ENCODE peak calls at places on chromosomes 1 and 21, in ten cellular contexts. One of them, this sample, is unnamed.

GRCh38 chr1:157849229-157849875 is 7.7 kb upstream of the CD5L start:
- DNase-seq in esophagus muscularis mucosa: no peak
- DNase-seq in tibial artery: no peak
- DNase-seq in substantia nigra: no peak
- DNase-seq in ascending aorta: no peak
- DNase-seq in stomach: no peak
- DNase-seq in thoracic aorta: no peak
- DNase-seq in CD4-positive, alpha-beta T cell: no peak
- DNase-seq in A549: no peak
- DNase-seq in HCT116: no peak
- DNase-seq in this sample: no peak

GRCh38 chr1:109850194-109850593 is 60.5 kb upstream of the CSF1 start:
- DNase-seq in ascending aorta: no peak
- DNase-seq in CD4-positive, alpha-beta T cell: no peak
- DNase-seq in substantia nigra: no peak
- DNase-seq in esophagus muscularis mucosa: no peak
- DNase-seq in stomach: no peak
- DNase-seq in thoracic aorta: no peak
- DNase-seq in A549: no peak
- DNase-seq in HCT116: no peak
- DNase-seq in tibial artery: no peak
- DNase-seq in this sample: no peak

GRCh38 chr1:64756770-64757169 is 11.9 kb downstream of the RAVER2 start:
- DNase-seq in thoracic aorta: no peak
- DNase-seq in esophagus muscularis mucosa: no peak
- DNase-seq in A549: no peak
- DNase-seq in ascending aorta: no peak
- DNase-seq in substantia nigra: no peak
- DNase-seq in CD4-positive, alpha-beta T cell: no peak
- DNase-seq in stomach: no peak
- DNase-seq in tibial artery: no peak
- DNase-seq in HCT116: no peak
- DNase-seq in this sample: no peak

GRCh38 chr21:42704861-42705260 is 51.4 kb downstream of the PDE9A start:
- DNase-seq in stomach: no peak
- DNase-seq in thoracic aorta: no peak
- DNase-seq in A549: no peak
- DNase-seq in HCT116: no peak
- DNase-seq in CD4-positive, alpha-beta T cell: no peak
- DNase-seq in esophagus muscularis mucosa: no peak
- DNase-seq in substantia nigra: no peak
- DNase-seq in ascending aorta: no peak
- DNase-seq in tibial artery: no peak
- DNase-seq in this sample: no peak

GRCh38 chr1:21260405-21261129 is 29.7 kb downstream of the ECE1 start:
- DNase-seq in stomach: no peak
- DNase-seq in thoracic aorta: no peak
- DNase-seq in CD4-positive, alpha-beta T cell: no peak
- DNase-seq in substantia nigra: no peak
- DNase-seq in A549: no peak
- DNase-seq in ascending aorta: no peak
- DNase-seq in esophagus muscularis mucosa: no peak
- DNase-seq in HCT116: no peak
- DNase-seq in tibial artery: no peak
- DNase-seq in this sample: no peak

GRCh38 chr1:43308635-43309580 is 8.1 kb downstream of the TIE1 start:
- DNase-seq in stomach: no peak
- DNase-seq in substantia nigra: no peak
- DNase-seq in ascending aorta: no peak
- DNase-seq in CD4-positive, alpha-beta T cell: no peak
- DNase-seq in esophagus muscularis mucosa: no peak
- DNase-seq in tibial artery: no peak
- DNase-seq in A549: no peak
- DNase-seq in thoracic aorta: no peak
- DNase-seq in HCT116: no peak
- DNase-seq in this sample: no peak

GRCh38 chr1:217332426-217333065 is 298.3 kb downstream of the GPATCH2 start:
- DNase-seq in ascending aorta: no peak
- DNase-seq in A549: no peak
- DNase-seq in CD4-positive, alpha-beta T cell: no peak
- DNase-seq in substantia nigra: no peak
- DNase-seq in tibial artery: peak; percentile 31
- DNase-seq in HCT116: no peak
- DNase-seq in esophagus muscularis mucosa: no peak
- DNase-seq in thoracic aorta: no peak
- DNase-seq in stomach: peak; percentile 31
- DNase-seq in this sample: no peak

GRCh38 chr1:87644033-87644432 is 315.4 kb downstream of the LMO4 start:
- DNase-seq in ascending aorta: no peak
- DNase-seq in A549: no peak
- DNase-seq in stomach: no peak
- DNase-seq in CD4-positive, alpha-beta T cell: no peak
- DNase-seq in tibial artery: no peak
- DNase-seq in thoracic aorta: no peak
- DNase-seq in substantia nigra: no peak
- DNase-seq in HCT116: no peak
- DNase-seq in esophagus muscularis mucosa: no peak
- DNase-seq in this sample: no peak

GRCh38 chr1:91732291-91732953 is 153.5 kb downstream of the TGFBR3 start:
- DNase-seq in thoracic aorta: no peak
- DNase-seq in CD4-positive, alpha-beta T cell: no peak
- DNase-seq in stomach: no peak
- DNase-seq in A549: peak; percentile 47
- DNase-seq in HCT116: peak; percentile 66
- DNase-seq in tibial artery: no peak
- DNase-seq in esophagus muscularis mucosa: no peak
- DNase-seq in substantia nigra: no peak
- DNase-seq in ascending aorta: no peak
- DNase-seq in this sample: no peak

GRCh38 chr1:116855220-116855619 is 54.5 kb upstream of the PTGFRN start:
- DNase-seq in CD4-positive, alpha-beta T cell: no peak
- DNase-seq in substantia nigra: no peak
- DNase-seq in ascending aorta: no peak
- DNase-seq in esophagus muscularis mucosa: no peak
- DNase-seq in tibial artery: peak; percentile 43
- DNase-seq in A549: no peak
- DNase-seq in thoracic aorta: no peak
- DNase-seq in stomach: peak; percentile 52
- DNase-seq in HCT116: no peak
- DNase-seq in this sample: no peak

GRCh38 chr1:116854294-116854693 is 55.4 kb upstream of the PTGFRN start:
- DNase-seq in HCT116: no peak
- DNase-seq in esophagus muscularis mucosa: no peak
- DNase-seq in thoracic aorta: no peak
- DNase-seq in tibial artery: no peak
- DNase-seq in substantia nigra: no peak
- DNase-seq in CD4-positive, alpha-beta T cell: no peak
- DNase-seq in ascending aorta: no peak
- DNase-seq in A549: no peak
- DNase-seq in stomach: no peak
- DNase-seq in this sample: no peak

GRCh38 chr1:116852910-116853309 is 56.8 kb upstream of the PTGFRN start:
- DNase-seq in stomach: no peak
- DNase-seq in thoracic aorta: no peak
- DNase-seq in HCT116: no peak
- DNase-seq in CD4-positive, alpha-beta T cell: no peak
- DNase-seq in A549: no peak
- DNase-seq in substantia nigra: no peak
- DNase-seq in ascending aorta: no peak
- DNase-seq in esophagus muscularis mucosa: no peak
- DNase-seq in tibial artery: no peak
- DNase-seq in this sample: no peak

GRCh38 chr1:116852367-116852766 is 57.3 kb upstream of the PTGFRN start:
- DNase-seq in CD4-positive, alpha-beta T cell: no peak
- DNase-seq in A549: no peak
- DNase-seq in thoracic aorta: no peak
- DNase-seq in ascending aorta: no peak
- DNase-seq in substantia nigra: no peak
- DNase-seq in tibial artery: no peak
- DNase-seq in stomach: no peak
- DNase-seq in esophagus muscularis mucosa: no peak
- DNase-seq in HCT116: no peak
- DNase-seq in this sample: no peak

GRCh38 chr1:116853680-116854191 is 56.0 kb upstream of the PTGFRN start:
- DNase-seq in stomach: peak; percentile 35
- DNase-seq in CD4-positive, alpha-beta T cell: no peak
- DNase-seq in tibial artery: no peak
- DNase-seq in esophagus muscularis mucosa: no peak
- DNase-seq in HCT116: peak; percentile 42
- DNase-seq in thoracic aorta: no peak
- DNase-seq in A549: peak; percentile 69
- DNase-seq in ascending aorta: no peak
- DNase-seq in substantia nigra: no peak
- DNase-seq in this sample: peak; percentile 58
- H3K27ac ChIP-seq in stomach: no peak overlapping the region
- H3K27ac ChIP-seq in CD4-positive, alpha-beta T cell: no peak overlapping the region
- H3K27ac ChIP-seq in tibial artery: no peak overlapping the region
- H3K27ac ChIP-seq in esophagus muscularis mucosa: no peak overlapping the region
- H3K27ac ChIP-seq in HCT116: no peak overlapping the region
- H3K27ac ChIP-seq in thoracic aorta: no peak overlapping the region
- H3K27ac ChIP-seq in A549: peak overlapping the region; percentile 86
- H3K27ac ChIP-seq in ascending aorta: no peak overlapping the region
- H3K27ac ChIP-seq in substantia nigra: no peak overlapping the region
- H3K27ac ChIP-seq in this sample: no peak overlapping the region

GRCh38 chr1:39134768-39135333 is 69.6 kb upstream of the MACF1 start:
- DNase-seq in thoracic aorta: no peak
- DNase-seq in A549: no peak
- DNase-seq in esophagus muscularis mucosa: no peak
- DNase-seq in HCT116: no peak
- DNase-seq in ascending aorta: no peak
- DNase-seq in CD4-positive, alpha-beta T cell: no peak
- DNase-seq in stomach: no peak
- DNase-seq in tibial artery: no peak
- DNase-seq in substantia nigra: no peak
- DNase-seq in this sample: no peak

GRCh38 chr1:39132505-39133339 is 71.8 kb upstream of the MACF1 start:
- DNase-seq in ascending aorta: peak; percentile 11
- DNase-seq in tibial artery: peak; percentile 74
- DNase-seq in CD4-positive, alpha-beta T cell: no peak
- DNase-seq in esophagus muscularis mucosa: no peak
- DNase-seq in HCT116: peak; percentile 44
- DNase-seq in A549: peak; percentile 22
- DNase-seq in substantia nigra: peak; percentile 9
- DNase-seq in thoracic aorta: peak; percentile 25
- DNase-seq in stomach: peak; percentile 82
- DNase-seq in this sample: peak; percentile 74

GRCh38 chr1:39130297-39130696 is 74.2 kb upstream of the MACF1 start:
- DNase-seq in ascending aorta: no peak
- DNase-seq in esophagus muscularis mucosa: no peak
- DNase-seq in CD4-positive, alpha-beta T cell: no peak
- DNase-seq in stomach: no peak
- DNase-seq in HCT116: no peak
- DNase-seq in thoracic aorta: no peak
- DNase-seq in tibial artery: no peak
- DNase-seq in substantia nigra: no peak
- DNase-seq in A549: no peak
- DNase-seq in this sample: no peak

GRCh38 chr1:39131940-39132339 is 72.6 kb upstream of the MACF1 start:
- DNase-seq in ascending aorta: no peak
- DNase-seq in HCT116: no peak
- DNase-seq in A549: no peak
- DNase-seq in substantia nigra: no peak
- DNase-seq in tibial artery: no peak
- DNase-seq in esophagus muscularis mucosa: no peak
- DNase-seq in stomach: no peak
- DNase-seq in thoracic aorta: no peak
- DNase-seq in CD4-positive, alpha-beta T cell: no peak
- DNase-seq in this sample: no peak

GRCh38 chr1:39133340-39133684 is 71.2 kb upstream of the MACF1 start:
- DNase-seq in esophagus muscularis mucosa: no peak
- DNase-seq in stomach: no peak
- DNase-seq in A549: no peak
- DNase-seq in substantia nigra: no peak
- DNase-seq in ascending aorta: no peak
- DNase-seq in thoracic aorta: no peak
- DNase-seq in tibial artery: no peak
- DNase-seq in HCT116: no peak
- DNase-seq in CD4-positive, alpha-beta T cell: no peak
- DNase-seq in this sample: no peak
- H3K27ac ChIP-seq in esophagus muscularis mucosa: peak overlapping the region; percentile 69
- H3K27ac ChIP-seq in stomach: peak overlapping the region; percentile 54
- H3K27ac ChIP-seq in A549: peak overlapping the region; percentile 82
- H3K27ac ChIP-seq in substantia nigra: no peak overlapping the region
- H3K27ac ChIP-seq in ascending aorta: peak overlapping the region; percentile 73
- H3K27ac ChIP-seq in thoracic aorta: peak overlapping the region; percentile 69
- H3K27ac ChIP-seq in tibial artery: peak overlapping the region; percentile 67
- H3K27ac ChIP-seq in HCT116: no peak overlapping the region
- H3K27ac ChIP-seq in CD4-positive, alpha-beta T cell: no peak overlapping the region
- H3K27ac ChIP-seq in this sample: no peak overlapping the region

GRCh38 chr1:221602866-221603265 is 139.0 kb downstream of the DUSP10 start:
- DNase-seq in CD4-positive, alpha-beta T cell: no peak
- DNase-seq in esophagus muscularis mucosa: no peak
- DNase-seq in tibial artery: no peak
- DNase-seq in A549: no peak
- DNase-seq in HCT116: no peak
- DNase-seq in thoracic aorta: no peak
- DNase-seq in substantia nigra: no peak
- DNase-seq in stomach: no peak
- DNase-seq in ascending aorta: no peak
- DNase-seq in this sample: no peak

GRCh38 chr1:221605569-221605968 is 136.3 kb downstream of the DUSP10 start:
- DNase-seq in substantia nigra: no peak
- DNase-seq in thoracic aorta: no peak
- DNase-seq in CD4-positive, alpha-beta T cell: no peak
- DNase-seq in HCT116: no peak
- DNase-seq in ascending aorta: no peak
- DNase-seq in tibial artery: no peak
- DNase-seq in esophagus muscularis mucosa: no peak
- DNase-seq in stomach: no peak
- DNase-seq in A549: no peak
- DNase-seq in this sample: no peak

GRCh38 chr1:221606216-221606615 is 135.7 kb downstream of the DUSP10 start:
- DNase-seq in ascending aorta: no peak
- DNase-seq in substantia nigra: no peak
- DNase-seq in tibial artery: no peak
- DNase-seq in CD4-positive, alpha-beta T cell: no peak
- DNase-seq in esophagus muscularis mucosa: no peak
- DNase-seq in stomach: no peak
- DNase-seq in A549: no peak
- DNase-seq in thoracic aorta: no peak
- DNase-seq in HCT116: no peak
- DNase-seq in this sample: no peak

GRCh38 chr1:221601166-221601565 is 140.7 kb downstream of the DUSP10 start:
- DNase-seq in ascending aorta: no peak
- DNase-seq in stomach: no peak
- DNase-seq in CD4-positive, alpha-beta T cell: no peak
- DNase-seq in HCT116: no peak
- DNase-seq in thoracic aorta: no peak
- DNase-seq in substantia nigra: no peak
- DNase-seq in tibial artery: no peak
- DNase-seq in esophagus muscularis mucosa: no peak
- DNase-seq in A549: no peak
- DNase-seq in this sample: no peak

GRCh38 chr1:221604948-221605347 is 136.9 kb downstream of the DUSP10 start:
- DNase-seq in tibial artery: no peak
- DNase-seq in ascending aorta: no peak
- DNase-seq in HCT116: no peak
- DNase-seq in thoracic aorta: no peak
- DNase-seq in stomach: no peak
- DNase-seq in esophagus muscularis mucosa: no peak
- DNase-seq in A549: no peak
- DNase-seq in substantia nigra: no peak
- DNase-seq in CD4-positive, alpha-beta T cell: no peak
- DNase-seq in this sample: no peak
- H3K27ac ChIP-seq in tibial artery: no peak overlapping the region
- H3K27ac ChIP-seq in ascending aorta: no peak overlapping the region
- H3K27ac ChIP-seq in HCT116: no peak overlapping the region
- H3K27ac ChIP-seq in thoracic aorta: no peak overlapping the region
- H3K27ac ChIP-seq in stomach: no peak overlapping the region
- H3K27ac ChIP-seq in esophagus muscularis mucosa: no peak overlapping the region
- H3K27ac ChIP-seq in A549: no peak overlapping the region
- H3K27ac ChIP-seq in substantia nigra: no peak overlapping the region
- H3K27ac ChIP-seq in CD4-positive, alpha-beta T cell: no peak overlapping the region
- H3K27ac ChIP-seq in this sample: no peak overlapping the region

GRCh38 chr1:84303154-84303830 is 1.8 kb downstream of the SAMD13 start:
- DNase-seq in HCT116: no peak
- DNase-seq in A549: no peak
- DNase-seq in ascending aorta: no peak
- DNase-seq in tibial artery: no peak
- DNase-seq in esophagus muscularis mucosa: no peak
- DNase-seq in thoracic aorta: no peak
- DNase-seq in CD4-positive, alpha-beta T cell: no peak
- DNase-seq in substantia nigra: no peak
- DNase-seq in stomach: no peak
- DNase-seq in this sample: no peak
- H3K27ac ChIP-seq in HCT116: peak overlapping the region; percentile 93
- H3K27ac ChIP-seq in A549: peak overlapping the region; percentile 78
- H3K27ac ChIP-seq in ascending aorta: peak overlapping the region; percentile 10
- H3K27ac ChIP-seq in tibial artery: peak overlapping the region; percentile 51
- H3K27ac ChIP-seq in esophagus muscularis mucosa: peak overlapping the region; percentile 48
- H3K27ac ChIP-seq in thoracic aorta: peak overlapping the region; percentile 26
- H3K27ac ChIP-seq in CD4-positive, alpha-beta T cell: no peak overlapping the region
- H3K27ac ChIP-seq in substantia nigra: peak overlapping the region; percentile 94
- H3K27ac ChIP-seq in stomach: peak overlapping the region; percentile 84
- H3K27ac ChIP-seq in this sample: no peak overlapping the region

This sample was measured in iPS DF 6.9.